ENCODE peak calls at places on chromosomes 5 and 9, in ten cellular contexts. P is A549, E is astrocyte, R is GM12865, I is fibroblast of pulmonary artery, B is cardiac muscle cell, S is sigmoid colon, V is WTC11, D is endothelial cell of umbilical vein, Q is ovary. L is an unnamed sample.

GRCh38 chr5:139964994-139965565 is 78.0 kb downstream of the NRG2 start:
- DNase-seq in E (no peak), B (no peak), Q (no peak), V (no peak), R (no peak), P (no peak), I (no peak), S (no peak), D (no peak), L (no peak)

GRCh38 chr5:150227606-150228273 is 37.9 kb downstream of the SLC6A7 start:
- DNase-seq in E (no peak), P (no peak), B (peak), S (no peak), V (no peak), Q (no peak), D (no peak), R (no peak), I (peak), L (peak)

GRCh38 chr5:160092960-160093701 is 26.1 kb downstream of the PWWP2A start:
- DNase-seq in Q (no peak), E (no peak), I (no peak), D (no peak), S (no peak), P (no peak), B (no peak), R (peak), V (no peak), L (no peak)

GRCh38 chr9:108103294-108103693 is 613.7 kb upstream of the KLF4 start:
- DNase-seq in V (no peak), I (no peak), E (peak), D (no peak), Q (no peak), R (no peak), P (no peak), B (peak), S (no peak), L (no peak)

GRCh38 chr9:70113403-70114022 is 69.9 kb downstream of the MAMDC2 start:
- DNase-seq in Q (peak), S (peak), B (peak), D (peak), E (peak), R (peak), P (peak), V (peak), I (peak), L (peak)

GRCh38 chr9:133889498-133890301 is 102.4 kb downstream of the VAV2 start:
- DNase-seq in I (no peak), D (no peak), R (no peak), P (peak), Q (no peak), B (no peak), S (no peak), E (peak), V (no peak), L (peak)

GRCh38 chr9:33165263-33166151 is 1.6 kb downstream of the B4GALT1 start:
- DNase-seq in R (peak), B (peak), P (peak), I (peak), E (peak), V (no peak), D (peak), S (peak), Q (peak), L (peak)

GRCh38 chr5:139711067-139711851 is 63.1 kb downstream of the CXXC5 start:
- DNase-seq in B (peak), Q (peak), D (no peak), P (peak), E (no peak), V (peak), R (peak), I (no peak), S (no peak), L (no peak)

GRCh38 chr5:132825165-132825823 is 5.2 kb downstream of the SHROOM1 start:
- DNase-seq in R (no peak), E (no peak), D (no peak), V (peak), S (no peak), B (no peak), P (no peak), I (no peak), Q (no peak), L (no peak)

GRCh38 chr5:132473019-132473531 is 17.5 kb downstream of the IRF1 start:
- DNase-seq in R (peak), D (no peak), B (no peak), P (no peak), V (no peak), E (no peak), S (peak), Q (peak), I (no peak), L (no peak)

GRCh38 chr9:133843751-133844373 is 105.7 kb upstream of the SARDH start:
- DNase-seq in S (no peak), B (peak), P (no peak), Q (no peak), I (no peak), E (no peak), R (no peak), V (no peak), D (peak), L (no peak)

GRCh38 chr9:73683862-73684591 is 532.4 kb downstream of the ANXA1 start:
- DNase-seq in B (peak), D (peak), I (peak), V (no peak), Q (no peak), E (peak), S (no peak), R (peak), P (no peak), L (peak)

GRCh38 chr9:133188006-133188842 is 20.8 kb downstream of the OBP2B start:
- DNase-seq in Q (peak), D (no peak), E (no peak), B (no peak), P (peak), S (peak), V (peak), R (peak), I (peak), L (no peak)

GRCh38 chr5:137731201-137731600 is 4.7 kb downstream of the KLHL3 start:
- DNase-seq in R (no peak), D (no peak), P (no peak), I (no peak), V (no peak), Q (no peak), E (no peak), B (peak), S (no peak), L (no peak)

GRCh38 chr9:74942801-74943200 is 9.9 kb downstream of the C9orf40 start:
- DNase-seq in D (peak), R (no peak), Q (no peak), I (peak), P (no peak), V (no peak), E (no peak), B (peak), S (no peak), L (no peak)

GRCh38 chr9:129270205-129270604 is 92.1 kb upstream of the IER5L start:
- DNase-seq in I (no peak), B (no peak), R (peak), P (no peak), E (no peak), D (no peak), Q (peak), V (no peak), S (no peak), L (no peak)

GRCh38 chr5:105670586-105670985 is 2000.2 kb downstream of the EFNA5 start:
- DNase-seq in P (no peak), I (no peak), R (no peak), E (no peak), Q (no peak), D (no peak), B (no peak), S (no peak), V (no peak), L (no peak)

GRCh38 chr5:116448869-116449453 is 125.7 kb downstream of the SEMA6A start:
- DNase-seq in B (no peak), E (no peak), P (no peak), I (no peak), V (no peak), Q (no peak), S (no peak), R (no peak), D (no peak), L (no peak)

GRCh38 chr9:130530932-130531331 is 48.4 kb upstream of the FUBP3 start:
- DNase-seq in B (peak), V (no peak), D (no peak), S (no peak), Q (no peak), I (peak), E (peak), R (no peak), P (no peak), L (no peak)

DNA sequence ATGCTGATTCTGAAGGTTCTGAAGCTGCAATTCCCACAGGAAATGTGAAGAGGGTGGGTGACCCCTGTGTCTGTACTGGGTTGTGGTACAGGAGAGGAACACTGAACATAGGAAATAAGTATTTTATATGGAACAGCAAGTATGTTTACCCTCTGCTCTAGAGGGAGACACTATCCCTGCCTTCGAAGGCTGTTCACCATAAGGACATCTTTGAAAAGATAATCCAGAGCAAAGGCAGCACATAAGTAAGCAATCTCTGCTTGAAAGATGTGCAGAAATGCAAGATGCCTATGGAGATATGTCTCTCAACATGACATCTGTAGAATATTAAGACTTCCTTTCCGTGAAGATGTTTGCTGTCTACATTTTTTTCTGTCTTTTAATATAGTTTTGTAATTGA is 184.4 kb upstream of the EFNA5 start:
- DNase-seq in B (no peak), R (no peak), E (no peak), Q (no peak), V (no peak), S (no peak), I (no peak), P (no peak), D (no peak), L (no peak)
- TF ChIP-seq CTCF in B (no peak), R (no peak), E (no peak), Q (no peak), V (no peak), S (no peak), I (no peak), P (no peak), D (no peak), L (no peak)

DNA sequence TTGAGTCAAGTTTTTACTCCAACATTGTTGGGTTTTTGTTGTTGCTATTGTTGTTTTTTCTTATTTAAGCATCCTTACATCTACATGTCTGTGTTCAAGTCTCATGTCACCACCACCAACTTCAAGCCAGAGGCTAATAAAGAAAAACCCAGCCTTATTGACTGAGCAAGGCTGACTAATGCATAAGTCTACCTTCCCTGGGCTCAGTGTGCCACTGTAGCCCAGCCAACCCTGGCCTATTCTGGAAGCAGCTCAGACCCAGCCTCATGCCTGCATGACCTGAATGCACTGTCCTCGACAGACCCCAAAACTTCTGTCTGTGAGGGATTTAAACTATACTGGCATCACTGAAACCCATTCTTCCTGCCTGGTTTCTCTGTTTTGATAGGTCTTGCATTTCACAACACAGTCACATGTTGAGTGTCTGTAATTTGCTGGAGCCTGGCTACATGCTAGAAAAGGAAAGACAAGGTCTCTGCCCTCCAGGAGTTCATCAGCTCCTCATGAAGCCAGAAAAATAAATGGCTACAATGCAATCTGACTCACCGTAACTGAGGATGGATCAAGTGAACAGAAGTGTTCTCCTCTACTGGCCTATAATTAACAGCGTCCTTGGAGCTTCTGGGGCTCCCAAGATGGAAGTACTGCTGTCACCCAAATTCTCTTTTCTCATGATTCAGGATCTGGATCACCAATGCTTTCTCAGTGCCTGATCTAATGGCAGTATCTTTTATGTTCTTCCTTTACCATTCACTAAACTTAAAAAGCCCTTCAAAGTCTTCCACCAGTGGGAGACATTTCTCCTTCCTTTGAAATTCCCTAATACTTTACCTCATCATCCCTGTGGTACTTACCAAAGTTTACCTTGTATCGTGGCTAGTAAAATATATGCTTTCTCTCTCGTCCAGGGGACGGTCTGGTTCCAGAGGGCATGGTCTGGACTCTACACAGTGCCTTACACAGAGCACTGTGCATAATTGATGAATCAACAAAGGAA is 103.9 kb upstream of the IFNE start:
- DNase-seq in R (no peak), D (no peak), P (no peak), E (no peak), I (peak), S (no peak), B (no peak), V (no peak), Q (no peak), L (no peak)
- TF ChIP-seq CTCF in R (no peak), D (no peak), P (peak), E (peak), I (peak), S (no peak), B (peak), V (no peak), Q (no peak), L (peak)

GRCh38 chr5:59348189-59348588 is 545.3 kb downstream of the PDE4D start:
- DNase-seq in Q (no peak), B (no peak), R (no peak), I (no peak), S (no peak), E (no peak), P (no peak), V (no peak), D (peak), L (no peak)
- TF ChIP-seq CTCF in Q (no peak), B (no peak), R (no peak), I (no peak), S (no peak), E (no peak), P (no peak), V (no peak), D (no peak), L (no peak)

GRCh38 chr9:112094240-112094639 is 80.9 kb downstream of the SUSD1 start:
- DNase-seq in E (no peak), V (no peak), D (no peak), R (no peak), P (no peak), B (no peak), Q (no peak), S (no peak), I (no peak), L (no peak)

GRCh38 chr9:112093875-112094227 is 81.2 kb downstream of the SUSD1 start:
- DNase-seq in P (no peak), B (no peak), R (peak), D (no peak), I (no peak), E (no peak), V (no peak), S (no peak), Q (no peak), L (no peak)

GRCh38 chr9:112094948-112095779 is 79.9 kb downstream of the SUSD1 start:
- DNase-seq in R (peak), P (no peak), I (no peak), V (no peak), E (no peak), D (peak), Q (no peak), B (no peak), S (no peak), L (no peak)

GRCh38 chr9:112093147-112093874 is 81.8 kb downstream of the SUSD1 start:
- DNase-seq in D (no peak), V (no peak), Q (no peak), P (no peak), S (no peak), E (no peak), I (no peak), B (no peak), R (no peak), L (no peak)

DNA sequence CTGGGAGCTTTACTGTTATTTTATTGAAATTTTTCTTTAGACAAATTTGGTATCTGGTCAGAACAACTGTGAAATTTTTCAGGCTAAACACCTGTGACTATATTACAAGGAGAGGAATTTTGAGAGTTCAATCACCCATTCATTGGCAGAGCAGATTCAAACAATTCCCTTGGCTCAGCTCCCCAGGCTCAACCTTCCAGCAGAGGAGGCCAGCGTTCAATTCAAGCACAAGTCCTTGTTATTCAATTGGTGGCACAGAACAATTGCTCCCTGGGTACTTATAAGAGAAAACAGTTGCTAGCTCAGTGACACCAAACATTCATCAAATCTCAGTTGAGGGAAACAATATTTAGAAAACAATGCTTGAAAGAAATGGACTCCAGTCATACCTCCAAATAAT is 83.3 kb downstream of the SUSD1 start:
- DNase-seq in P (no peak), B (peak), V (peak), R (no peak), D (peak), S (no peak), Q (no peak), I (peak), E (peak), L (peak)
- TF ChIP-seq CTCF in P (peak), B (peak), V (no peak), R (peak), D (peak), S (no peak), Q (no peak), I (peak), E (peak), L (peak)